ENCODE peak calls at places on chromosomes 7 and 10, in seven cellular contexts. M is esophagus squamous epithelium, C is pancreas, J is gastrocnemius medialis, Q is GM13977, E is mucosa of descending colon, O is Caco-2. Y is an unnamed sample.

GRCh38 chr10:113441220-113441619 is 111.6 kb upstream of the HABP2 start:
- DNase-seq in M (no peak), C (no peak), O (no peak), E (no peak), Q (no peak), J (no peak), Y (no peak)

GRCh38 chr7:44959433-44959951 is 19.3 kb downstream of the MYO1G start:
- DNase-seq in O (no peak), J (no peak), C (no peak), Q (peak), E (no peak), M (no peak), Y (no peak)

GRCh38 chr7:82163586-82163985 is 280.0 kb downstream of the CACNA2D1 start:
- DNase-seq in E (no peak), Q (no peak), J (peak), M (no peak), O (no peak), C (no peak), Y (no peak)

GRCh38 chr7:32762321-32762669 is 129.3 kb downstream of the KBTBD2 start:
- DNase-seq in C (no peak), O (no peak), J (no peak), Q (no peak), E (no peak), M (no peak), Y (no peak)

GRCh38 chr10:52578871-52579405 is 193.6 kb downstream of the MBL2 start:
- DNase-seq in O (no peak), C (no peak), M (no peak), J (no peak), Q (no peak), E (no peak), Y (no peak)

GRCh38 chr7:50533849-50534248 is 31.4 kb downstream of the DDC start:
- DNase-seq in C (no peak), M (no peak), J (no peak), E (no peak), Q (no peak), O (peak), Y (no peak)

GRCh38 chr10:31602541-31603244 is 283.7 kb downstream of the ZEB1 start:
- DNase-seq in C (peak), Q (no peak), J (peak), O (no peak), M (no peak), E (peak), Y (peak)

GRCh38 chr7:80468931-80469714 is 42.7 kb downstream of the GNAT3 start:
- DNase-seq in J (no peak), O (no peak), Q (no peak), E (no peak), M (no peak), C (no peak), Y (no peak)

GRCh38 chr7:51823437-51823836 is 506.8 kb upstream of the COBL start:
- DNase-seq in M (no peak), Q (no peak), E (no peak), J (no peak), O (no peak), C (no peak), Y (no peak)

GRCh38 chr7:93601363-93601762 is 26.8 kb upstream of the CALCR start:
- DNase-seq in C (no peak), M (no peak), Q (no peak), E (no peak), J (no peak), O (no peak), Y (no peak)

GRCh38 chr10:63798599-63799498 is 277.6 kb downstream of the REEP3 start:
- DNase-seq in O (no peak), M (no peak), C (no peak), E (peak), Q (no peak), J (peak), Y (peak)

GRCh38 chr10:652226-652625 is 37.2 kb downstream of the DIP2C start:
- DNase-seq in Q (no peak), C (no peak), M (no peak), J (no peak), E (no peak), O (peak), Y (no peak)

GRCh38 chr10:78928330-78928729 is 140.4 kb upstream of the ZMIZ1 start:
- DNase-seq in J (no peak), Q (no peak), M (no peak), O (no peak), C (no peak), E (no peak), Y (no peak)

GRCh38 chr10:60270426-60270825 is 119.2 kb downstream of the ANK3 start:
- DNase-seq in O (no peak), M (no peak), C (no peak), E (no peak), J (no peak), Q (no peak), Y (no peak)

GRCh38 chr7:17965600-17965999 is 25.3 kb upstream of the SNX13 start:
- DNase-seq in E (no peak), M (no peak), O (no peak), J (no peak), C (no peak), Q (no peak), Y (no peak)

GRCh38 chr7:17976952-17977351 is 36.7 kb upstream of the SNX13 start:
- DNase-seq in O (no peak), Q (no peak), C (no peak), J (no peak), E (no peak), M (no peak), Y (no peak)

GRCh38 chr7:17966706-17967105 is 26.4 kb upstream of the SNX13 start:
- DNase-seq in O (no peak), Q (no peak), J (no peak), C (no peak), E (no peak), M (no peak), Y (no peak)

GRCh38 chr7:17968791-17969715 is 28.8 kb upstream of the SNX13 start:
- DNase-seq in E (no peak), J (no peak), O (peak), M (no peak), C (no peak), Q (no peak), Y (no peak)

GRCh38 chr7:17971392-17971791 is 31.1 kb upstream of the SNX13 start:
- DNase-seq in M (no peak), C (no peak), E (no peak), J (no peak), O (no peak), Q (no peak), Y (no peak)
- TF ChIP-seq CTCF in M (peak), C (no peak), E (no peak), J (no peak), O (no peak), Q (no peak), Y (peak)

DNA sequence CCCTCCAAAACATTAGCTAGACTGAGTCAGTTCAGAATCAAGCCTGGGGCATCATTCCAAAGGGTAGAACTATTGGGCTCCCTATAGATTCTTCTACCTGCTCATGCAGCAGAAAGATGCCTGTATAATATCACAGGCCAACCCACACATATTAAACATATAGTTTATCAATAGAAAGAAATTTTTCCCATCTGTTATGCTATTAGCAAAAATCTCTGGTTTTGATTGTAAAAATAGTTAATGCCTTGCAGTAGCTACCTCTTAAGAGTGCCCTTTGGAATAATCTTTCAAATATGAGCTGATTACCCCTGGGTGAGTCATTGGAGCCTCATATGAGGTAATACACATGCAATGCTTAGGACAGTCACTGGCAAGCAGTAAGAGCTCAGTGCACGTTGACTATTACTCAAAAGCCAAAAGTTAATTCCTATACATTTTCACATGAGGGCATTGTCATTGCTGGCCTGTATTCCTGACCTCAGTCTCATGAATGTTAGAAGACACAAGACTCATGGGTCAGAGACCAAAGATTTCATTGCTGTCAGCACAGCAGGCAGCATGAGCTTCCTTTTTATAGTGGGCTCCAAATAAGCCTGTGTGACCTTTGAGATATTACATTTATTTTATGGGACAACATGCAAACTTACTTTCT is 180.0 kb downstream of the FGFR2 start:
- DNase-seq in J (no peak), M (no peak), Q (no peak), O (no peak), C (no peak), E (no peak), Y (no peak)
- TF ChIP-seq CTCF in J (no peak), M (no peak), Q (no peak), O (no peak), C (no peak), E (no peak), Y (no peak)

GRCh38 chr7:105478606-105479005 is 43.5 kb downstream of the PUS7 start:
- DNase-seq in J (no peak), Q (no peak), C (no peak), O (no peak), M (no peak), E (no peak), Y (no peak)

GRCh38 chr7:105477908-105478307 is 44.2 kb downstream of the PUS7 start:
- DNase-seq in J (no peak), C (no peak), M (no peak), E (no peak), O (no peak), Q (no peak), Y (no peak)

GRCh38 chr7:105480931-105481330 is 41.1 kb downstream of the PUS7 start:
- DNase-seq in O (no peak), Q (no peak), C (no peak), E (no peak), J (no peak), M (no peak), Y (no peak)
- TF ChIP-seq CTCF in O (no peak), Q (no peak), C (no peak), E (no peak), J (no peak), M (no peak), Y (no peak)

GRCh38 chr10:73581912-73582311 is 9.2 kb downstream of the USP54 start:
- DNase-seq in E (no peak), J (no peak), M (no peak), O (no peak), Q (no peak), C (no peak), Y (no peak)

GRCh38 chr10:73576890-73577591 is 14.1 kb downstream of the USP54 start:
- DNase-seq in J (no peak), C (no peak), E (no peak), Q (no peak), M (no peak), O (no peak), Y (no peak)

GRCh38 chr10:73576178-73576889 is 14.8 kb downstream of the USP54 start:
- DNase-seq in J (peak), E (no peak), M (no peak), Q (peak), C (no peak), O (no peak), Y (no peak)

GRCh38 chr10:73577788-73578187 is 13.4 kb downstream of the USP54 start:
- DNase-seq in O (peak), J (peak), E (no peak), Q (no peak), C (no peak), M (no peak), Y (no peak)
- TF ChIP-seq CTCF in O (no peak), J (no peak), E (no peak), Q (no peak), C (no peak), M (no peak), Y (no peak)

GRCh38 chr7:155210386-155210785 is 87.3 kb upstream of the INSIG1 start:
- DNase-seq in M (no peak), O (no peak), C (no peak), J (no peak), Q (no peak), E (no peak), Y (peak)
- TF ChIP-seq CTCF in M (no peak), O (no peak), C (no peak), J (no peak), Q (no peak), E (no peak), Y (no peak)

GRCh38 chr7:153835712-153836265 is 216.4 kb upstream of the DPP6 start:
- DNase-seq in E (no peak), J (no peak), Q (no peak), O (no peak), M (no peak), C (no peak), Y (no peak)

GRCh38 chr7:153832160-153832559 is 220.0 kb upstream of the DPP6 start:
- DNase-seq in J (no peak), Q (no peak), M (no peak), E (no peak), O (no peak), C (no peak), Y (no peak)

GRCh38 chr7:153829523-153829922 is 222.7 kb upstream of the DPP6 start:
- DNase-seq in E (no peak), O (no peak), J (no peak), Q (no peak), C (no peak), M (no peak), Y (no peak)

GRCh38 chr7:153840861-153841260 is 211.3 kb upstream of the DPP6 start:
- DNase-seq in C (no peak), O (no peak), E (no peak), J (no peak), Q (no peak), M (no peak), Y (no peak)

DNA sequence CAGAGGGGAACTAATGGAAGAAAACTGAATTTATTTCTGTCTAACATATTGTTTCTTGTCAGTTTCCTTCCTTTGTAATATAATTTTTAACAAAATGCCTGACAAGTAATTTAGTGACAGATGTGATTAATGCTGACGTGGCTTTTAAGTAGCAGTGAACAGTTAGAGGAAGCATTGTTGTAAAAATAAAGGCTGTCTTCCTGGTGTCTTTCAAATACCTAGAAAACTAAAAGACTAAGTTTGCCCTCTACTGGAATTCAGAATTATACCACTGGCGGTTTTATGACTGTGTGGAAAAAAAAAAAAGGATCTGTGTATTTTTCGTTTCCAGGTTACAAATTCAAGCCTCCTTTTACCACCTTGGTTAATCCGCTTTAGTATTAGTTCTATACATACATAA is 217.1 kb upstream of the DPP6 start:
- DNase-seq in E (no peak), C (no peak), O (no peak), Q (no peak), J (no peak), M (no peak), Y (no peak)
- TF ChIP-seq CTCF in E (no peak), C (no peak), O (no peak), Q (no peak), J (no peak), M (no peak), Y (no peak)

GRCh38 chr7:27723086-27723485 is 16.9 kb upstream of the TAX1BP1 start:
- DNase-seq in E (no peak), O (no peak), M (no peak), Q (no peak), C (no peak), J (peak), Y (no peak)
- TF ChIP-seq CTCF in E (no peak), O (no peak), M (no peak), Q (no peak), C (no peak), J (no peak), Y (no peak)

Y was measured in left lung.